ENCODE peak calls at places on chromosome 17, in nine cellular contexts. E is GM23338, G is upper lobe of right lung, Y is lower leg skin, F is endothelial cell, T is HFFc6, J is left ventricle myocardium inferior, W is prostate gland, L is Calu3. N is an unnamed sample.
A peak's percentile ranks its signal among the peaks of the same experiment; 100 is the strongest.

GRCh38 chr17:7583253-7584109 is at the start of gene MPDU1:
- DNase-seq in Y (peak; percentile 99), F (peak; percentile 93), E (peak; percentile 98), J (peak; percentile 96), L (peak; percentile 90), W (peak; percentile 96), T (peak; percentile 91), G (peak; percentile 99), N (peak; percentile 96)

GRCh38 chr17:41518031-41518430 is 659 bp downstream of the KRT15 start:
- DNase-seq in F (no peak), T (no peak), W (no peak), L (no peak), Y (no peak), G (no peak), J (no peak), E (no peak), N (no peak)

GRCh38 chr17:33949100-33949499 is 306.0 kb upstream of the CCL2 start:
- DNase-seq in L (peak; percentile 13), G (no peak), T (no peak), Y (peak; percentile 42), F (peak; percentile 68), W (no peak), J (no peak), E (peak; percentile 81), N (peak; percentile 2)

GRCh38 chr17:75639771-75640555 is 6.7 kb downstream of the SMIM5 start:
- DNase-seq in F (no peak), J (no peak), E (no peak), T (no peak), Y (no peak), G (peak; percentile 76), W (peak; percentile 74), L (peak; percentile 85), N (no peak)

GRCh38 chr17:44754276-44754675 is 4.5 kb upstream of the ADAM11 start:
- DNase-seq in T (no peak), W (no peak), G (no peak), Y (no peak), E (no peak), J (no peak), F (no peak), L (no peak), N (no peak)

GRCh38 chr17:82235056-82235774 is 6.4 kb downstream of the SLC16A3 start:
- DNase-seq in J (peak; percentile 14), E (no peak), T (no peak), G (peak; percentile 67), F (no peak), Y (no peak), W (no peak), L (no peak), N (no peak)

GRCh38 chr17:13253746-13254410 is 236.1 kb upstream of the ELAC2 start:
- DNase-seq in F (no peak), E (no peak), J (no peak), T (no peak), L (no peak), G (no peak), W (no peak), Y (no peak), N (no peak)

GRCh38 chr17:66633322-66633965 is 201.5 kb upstream of the CACNG5 start:
- DNase-seq in F (no peak), E (no peak), T (no peak), Y (peak; percentile 0), G (no peak), W (no peak), J (no peak), L (no peak), N (peak; percentile 49)

GRCh38 chr17:28412131-28412530 is 6.1 kb upstream of the SLC46A1 start:
- DNase-seq in Y (peak; percentile 48), F (no peak), L (no peak), E (peak; percentile 30), W (no peak), T (no peak), J (no peak), G (no peak), N (no peak)

GRCh38 chr17:68057531-68057952 is 22.0 kb downstream of the KPNA2 start:
- DNase-seq in E (peak; percentile 44), T (peak; percentile 56), G (no peak), L (peak; percentile 54), Y (peak; percentile 50), J (no peak), F (peak; percentile 29), W (no peak), N (peak; percentile 82)

GRCh38 chr17:20271016-20271610 is 196.2 kb downstream of the LGALS9B start:
- DNase-seq in L (no peak), Y (no peak), W (no peak), F (no peak), J (no peak), T (no peak), E (peak; percentile 19), G (no peak), N (no peak)

GRCh38 chr17:33240397-33240796 is 52.7 kb downstream of the ASIC2 start:
- DNase-seq in J (no peak), E (no peak), W (no peak), L (no peak), Y (no peak), F (no peak), G (no peak), T (no peak), N (no peak)

GRCh38 chr17:2947996-2948550 is 115.3 kb downstream of the OR1D5 start:
- DNase-seq in L (no peak), Y (no peak), T (no peak), W (no peak), F (no peak), G (peak; percentile 42), E (no peak), J (no peak), N (no peak)

GRCh38 chr17:75894049-75894742 is 2.6 kb downstream of the TRIM65 start:
- DNase-seq in E (peak; percentile 68), F (no peak), G (peak; percentile 64), T (no peak), L (no peak), W (no peak), J (no peak), Y (peak; percentile 79), N (no peak)

GRCh38 chr17:35256629-35257028 is 13.8 kb downstream of the SLFN5 start:
- DNase-seq in G (no peak), W (no peak), L (peak; percentile 27), F (no peak), E (peak; percentile 42), Y (no peak), J (no peak), T (no peak), N (no peak)
- TF ChIP-seq CTCF in G (no peak), W (no peak), L (no peak), F (no peak), E (peak; percentile 3), Y (no peak), J (no peak), T (peak; percentile 25), N (no peak)

GRCh38 chr17:30429155-30429554 is 48.1 kb upstream of the GOSR1 start:
- DNase-seq in W (no peak), E (no peak), Y (no peak), J (no peak), T (peak; percentile 47), L (no peak), G (no peak), F (no peak), N (peak; percentile 83)
- TF ChIP-seq CTCF in W (no peak), E (no peak), Y (no peak), J (no peak), T (no peak), L (no peak), G (no peak), F (no peak), N (no peak)

GRCh38 chr17:49515196-49515770 is 20.2 kb downstream of the NGFR start:
- DNase-seq in F (no peak), W (peak; percentile 83), L (peak; percentile 55), J (peak; percentile 92), E (peak; percentile 83), G (peak; percentile 85), T (peak; percentile 87), Y (peak; percentile 95), N (peak; percentile 99)
- TF ChIP-seq CTCF in F (no peak), W (peak; percentile 40), L (no peak), J (peak; percentile 63), E (no peak), G (peak; percentile 22), T (peak; percentile 26), Y (no peak), N (peak; percentile 43)

GRCh38 chr17:40017422-40018080 is 2.3 kb downstream of the CSF3 start:
- DNase-seq in E (no peak), W (no peak), F (no peak), J (peak; percentile 57), L (no peak), Y (no peak), G (no peak), T (no peak), N (no peak)

GRCh38 chr17:40020146-40020545 is 4.9 kb downstream of the CSF3 start:
- DNase-seq in W (no peak), E (no peak), T (no peak), F (no peak), L (peak; percentile 56), J (no peak), G (no peak), Y (no peak), N (no peak)

GRCh38 chr17:40021471-40021961 is 6.3 kb downstream of the CSF3 start:
- DNase-seq in J (no peak), W (no peak), Y (no peak), L (peak; percentile 88), T (peak; percentile 96), G (no peak), F (no peak), E (no peak), N (peak; percentile 67)

GRCh38 chr17:40018211-40019121 is 3.2 kb downstream of the CSF3 start:
- DNase-seq in G (no peak), L (no peak), F (no peak), Y (no peak), J (peak; percentile 50), T (no peak), W (no peak), E (peak; percentile 64), N (peak; percentile 10)

GRCh38 chr17:40019140-40019991 is 4.1 kb downstream of the CSF3 start:
- DNase-seq in F (no peak), Y (no peak), E (peak; percentile 43), W (no peak), T (peak; percentile 87), L (peak; percentile 86), G (no peak), J (no peak), N (peak; percentile 56)
- TF ChIP-seq CTCF in F (no peak), Y (no peak), E (no peak), W (no peak), T (peak; percentile 59), L (no peak), G (no peak), J (no peak), N (peak; percentile 4)

DNA sequence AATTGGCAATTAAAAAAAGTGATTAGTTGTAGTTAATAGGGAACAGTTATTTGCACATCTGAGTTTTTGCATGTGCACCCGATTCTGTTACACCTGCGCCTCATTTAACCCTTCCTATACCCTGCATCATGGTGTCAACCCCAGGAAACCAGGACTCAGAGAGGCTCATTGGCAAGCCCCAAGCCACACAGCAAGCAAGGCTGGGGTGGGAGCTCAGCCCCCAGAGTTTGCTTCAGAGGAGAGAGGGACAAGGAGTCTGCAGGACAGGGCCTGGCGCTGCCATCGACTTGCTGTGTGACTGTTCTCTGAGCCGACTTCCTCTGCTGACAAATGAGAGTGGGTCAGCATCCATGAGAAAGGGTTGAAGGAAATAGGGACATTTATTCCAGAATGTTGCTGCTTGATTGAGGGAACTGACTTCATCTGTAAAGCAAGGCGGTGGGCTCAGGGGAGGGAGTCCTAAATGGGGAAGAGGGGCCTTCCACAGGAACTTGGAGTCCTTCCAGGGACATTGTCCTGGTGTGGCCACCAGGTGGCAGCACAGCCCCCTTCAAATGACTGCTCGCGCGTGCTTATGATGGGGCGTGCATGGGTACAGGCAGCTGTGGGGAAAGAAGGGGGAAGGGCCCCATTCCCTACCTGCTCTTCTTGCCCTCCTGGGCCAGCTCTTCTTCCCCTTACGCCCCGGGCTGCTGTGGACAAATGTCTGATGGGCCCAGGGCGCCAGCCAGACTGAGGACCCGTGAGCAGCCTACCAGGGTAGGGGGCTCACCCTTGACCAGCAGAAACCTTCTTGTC is 51.6 kb downstream of the NT5M start:
- DNase-seq in Y (peak; percentile 94), G (peak; percentile 86), W (peak; percentile 58), J (peak; percentile 63), E (peak; percentile 92), F (peak; percentile 79), L (peak; percentile 68), T (peak; percentile 36), N (peak; percentile 56)
- TF ChIP-seq CTCF in Y (peak; percentile 78), G (peak; percentile 94), W (peak; percentile 91), J (peak; percentile 93), E (peak; percentile 93), F (peak; percentile 94), L (peak; percentile 72), T (peak; percentile 98), N (peak; percentile 83)